ENCODE peak calls at places on chromosomes 16 and 17, in ten cellular contexts. Z is heart left ventricle, K is A549, Q is IMR-90, U is adrenal gland, V is uterus, W is Peyer's patch, G is transverse colon, Y is body of pancreas, I is ovary. F is an unnamed sample.

GRCh38 chr17:34299017-34299416 is 13.5 kb downstream of the CCL11 start:
- DNase-seq in Y (no peak), G (no peak), V (no peak), K (no peak), Z (no peak), W (no peak), U (no peak), I (no peak), Q (no peak), F (no peak)

GRCh38 chr17:78716814-78717393 is 65.2 kb downstream of the CYTH1 start:
- DNase-seq in I (peak; percentile 48), V (peak; percentile 64), Y (peak; percentile 96), Q (peak; percentile 22), W (peak; percentile 77), Z (peak; percentile 72), U (peak; percentile 88), G (peak; percentile 81), K (peak; percentile 71), F (peak; percentile 81)

GRCh38 chr17:73628642-73629552 is 15.3 kb downstream of the SDK2 start:
- DNase-seq in K (no peak), G (no peak), V (no peak), Y (no peak), W (peak; percentile 36), U (no peak), I (no peak), Q (no peak), Z (no peak), F (no peak)

GRCh38 chr17:64786337-64786736 is 124.2 kb upstream of the SMURF2 start:
- DNase-seq in V (no peak), Z (no peak), I (no peak), K (no peak), Q (no peak), U (no peak), G (peak; percentile 79), W (peak; percentile 84), Y (no peak), F (no peak)

GRCh38 chr16:324451-325334 is 27.8 kb downstream of the AXIN1 start:
- DNase-seq in Y (no peak), W (peak; percentile 72), V (no peak), U (no peak), Q (no peak), I (no peak), K (no peak), Z (no peak), G (peak; percentile 42), F (no peak)

GRCh38 chr16:9854665-9855064 is 327.6 kb downstream of the GRIN2A start:
- DNase-seq in G (no peak), Q (no peak), Z (peak; percentile 35), Y (no peak), I (no peak), K (no peak), V (no peak), U (no peak), W (no peak), F (peak; percentile 38)

GRCh38 chr16:15811778-15812750 is 44.8 kb downstream of the MYH11 start:
- DNase-seq in W (no peak), Y (peak; percentile 71), I (no peak), U (no peak), Q (peak; percentile 86), V (no peak), K (peak; percentile 69), Z (peak; percentile 35), G (no peak), F (peak; percentile 35)

GRCh38 chr17:66403846-66404597 is 101.6 kb downstream of the PRKCA start:
- DNase-seq in G (no peak), Z (no peak), Y (no peak), I (no peak), U (no peak), K (no peak), W (no peak), V (no peak), Q (peak; percentile 51), F (no peak)

GRCh38 chr17:45231481-45232116 is 9.9 kb downstream of the FMNL1 start:
- DNase-seq in Y (peak; percentile 40), K (peak; percentile 78), G (peak; percentile 50), I (no peak), V (no peak), W (peak; percentile 61), Q (no peak), Z (no peak), U (no peak), F (no peak)

GRCh38 chr17:2105663-2106062 is 50.8 kb downstream of the HIC1 start:
- DNase-seq in U (no peak), W (no peak), Z (no peak), G (no peak), K (no peak), I (no peak), Y (no peak), V (no peak), Q (no peak), F (no peak)

DNA sequence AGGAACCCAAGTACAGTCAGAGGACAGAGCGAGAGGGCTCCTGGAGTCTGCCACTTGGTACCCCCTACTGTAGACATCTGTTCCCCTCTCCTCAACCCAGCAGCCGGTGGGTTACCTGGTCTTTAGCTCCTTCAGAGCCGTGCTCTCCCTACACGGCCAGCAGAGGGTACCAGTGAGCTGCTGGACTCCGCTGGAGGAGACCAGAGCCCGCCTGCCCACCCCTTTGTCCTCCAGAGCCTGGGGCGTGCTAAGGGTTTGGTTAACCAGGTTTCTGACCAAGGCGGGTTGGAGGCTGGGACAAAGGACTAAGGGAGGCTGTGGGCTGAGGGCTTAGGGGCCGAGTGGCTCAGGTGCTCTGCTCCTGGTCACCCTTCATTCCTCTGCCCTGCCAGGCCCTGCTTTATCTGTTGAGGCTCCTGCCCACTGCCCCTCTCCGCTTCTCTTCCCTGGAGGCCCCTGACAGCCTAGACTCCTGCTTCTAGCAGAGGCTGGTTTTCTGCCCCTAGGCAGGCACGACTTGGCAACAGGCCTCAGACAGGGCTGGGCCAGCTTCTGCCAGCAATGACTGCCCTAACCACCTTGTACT is 2.7 kb upstream of the HSD11B2 start:
- DNase-seq in U (peak; percentile 85), K (peak; percentile 67), Z (peak; percentile 65), W (peak; percentile 86), I (peak; percentile 84), V (peak; percentile 82), Q (peak; percentile 47), Y (peak; percentile 87), G (peak; percentile 84), F (peak; percentile 64)
- H3K27ac ChIP-seq in U (no peak overlapping the region), K (no peak overlapping the region), Z (no peak overlapping the region), W (peak overlapping the region; percentile 99), I (no peak overlapping the region), V (peak overlapping the region; percentile 5), Q (no peak overlapping the region), Y (no peak overlapping the region), G (peak overlapping the region; percentile 91), F (no peak overlapping the region)

GRCh38 chr17:7572588-7573323 is 6.7 kb upstream of the CD68 start:
- DNase-seq in Q (peak; percentile 99), G (peak; percentile 100), U (peak; percentile 100), W (peak; percentile 100), I (peak; percentile 100), Z (peak; percentile 99), Y (peak; percentile 100), V (peak; percentile 99), K (peak; percentile 100), F (peak; percentile 100)
- TF ChIP-seq CTCF in Q (no peak), G (no peak), U (no peak), W (no peak), I (peak; percentile 37), Z (no peak), Y (no peak), V (peak; percentile 5), K (no peak), F (no peak)

GRCh38 chr17:76107507-76107906 is 3.9 kb upstream of the EXOC7 start:
- DNase-seq in U (no peak), V (no peak), Z (no peak), Y (no peak), I (no peak), G (no peak), W (no peak), K (peak; percentile 42), Q (no peak), F (no peak)

GRCh38 chr17:76104896-76105231 is 1.3 kb upstream of the EXOC7 start:
- DNase-seq in Y (no peak), U (no peak), W (no peak), I (no peak), V (no peak), Z (no peak), G (no peak), Q (no peak), K (no peak), F (no peak)

GRCh38 chr17:76102944-76103273 is 678 bp downstream of the EXOC7 start:
- DNase-seq in U (no peak), Y (no peak), Q (no peak), V (no peak), W (no peak), Z (no peak), G (no peak), K (no peak), I (no peak), F (no peak)

GRCh38 chr17:76104140-76104895 is 731 bp upstream of the EXOC7 start:
- DNase-seq in G (no peak), Y (no peak), V (no peak), U (no peak), Z (no peak), Q (no peak), W (no peak), K (no peak), I (no peak), F (no peak)

DNA sequence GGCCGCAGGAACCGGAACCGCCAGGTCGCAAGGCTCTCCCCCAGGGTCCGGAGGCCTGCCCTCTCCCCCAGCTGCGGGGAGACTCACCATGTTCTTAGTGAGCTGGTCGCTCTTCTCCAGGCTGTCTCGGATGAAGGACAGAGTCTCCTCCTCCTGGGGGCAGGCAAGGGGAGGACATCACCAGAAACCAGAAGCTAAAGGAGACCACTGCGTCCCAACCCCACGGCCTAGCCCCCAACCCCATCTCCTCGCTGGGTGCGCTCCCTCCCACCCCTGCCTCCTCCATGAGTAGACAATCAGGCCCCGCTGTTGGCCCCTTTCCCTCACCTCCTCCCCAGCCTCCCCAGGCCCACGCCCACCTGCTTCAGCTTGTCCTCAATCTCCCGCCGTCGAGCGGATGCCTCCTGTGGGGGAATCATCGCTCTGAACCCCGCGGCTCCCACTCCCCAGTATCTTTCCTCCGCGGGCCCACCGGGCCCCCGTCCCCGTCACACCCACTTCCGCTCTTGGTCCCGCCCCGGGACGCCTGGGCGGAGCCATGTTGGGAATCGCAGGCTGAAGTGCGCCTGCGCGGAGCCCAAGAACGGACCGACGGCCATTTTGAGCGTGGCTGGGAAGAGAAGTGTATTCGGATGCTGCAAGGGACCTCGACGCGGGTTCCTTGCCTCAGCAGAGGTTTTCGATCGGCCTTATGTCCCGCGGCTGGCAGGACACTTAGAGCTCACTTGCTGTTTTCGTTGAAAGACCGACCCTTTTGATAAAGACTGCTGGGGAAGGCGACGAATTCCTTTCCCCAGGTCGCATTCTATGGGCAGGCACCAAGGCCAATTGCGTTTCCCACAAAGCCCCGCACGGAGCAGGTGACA is at the start of gene EXOC7:
- DNase-seq in V (peak; percentile 88), G (peak; percentile 94), U (peak; percentile 92), K (peak; percentile 95), I (peak; percentile 91), Q (peak; percentile 88), Z (peak; percentile 92), Y (peak; percentile 92), W (peak; percentile 94), F (peak; percentile 87)
- TF ChIP-seq POLR2A in V (peak; percentile 28), G (peak; percentile 75), U (peak; percentile 33), K (peak; percentile 85), I (peak; percentile 48), Q (peak; percentile 79), Z (peak; percentile 57), Y (peak; percentile 54), W (peak; percentile 41), F (peak; percentile 47)

DNA sequence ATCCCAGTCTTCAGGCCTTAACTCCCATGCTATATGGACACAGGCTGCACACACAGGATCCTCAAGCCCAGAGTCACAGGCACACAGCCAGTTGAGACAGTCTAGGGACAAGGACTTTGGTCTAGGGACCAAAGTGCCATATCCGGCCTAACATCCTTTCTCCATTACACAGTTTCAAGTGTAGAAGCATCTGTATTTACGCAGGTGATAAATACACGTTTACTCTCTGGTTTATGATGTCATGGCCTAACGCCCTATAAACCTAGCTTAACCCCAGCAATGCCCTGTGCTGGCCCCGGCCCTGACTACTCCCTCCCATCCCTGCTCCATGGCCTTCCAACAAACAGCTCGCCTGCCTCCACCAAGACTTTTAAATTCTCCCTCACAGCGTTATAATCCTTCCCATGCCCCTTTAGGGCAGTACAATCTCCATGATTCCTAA is 17.1 kb downstream of the CUEDC1 start:
- DNase-seq in I (no peak), U (no peak), G (no peak), Q (no peak), K (no peak), Y (no peak), W (no peak), V (no peak), Z (no peak), F (no peak)
- H3K27ac ChIP-seq in I (no peak overlapping the region), U (no peak overlapping the region), G (peak overlapping the region; percentile 99), Q (no peak overlapping the region), K (peak overlapping the region; percentile 87), Y (no peak overlapping the region), W (peak overlapping the region; percentile 31), V (peak overlapping the region; percentile 17), Z (peak overlapping the region; percentile 99), F (peak overlapping the region; percentile 94)